ENCODE peak calls at places on chromosomes 13 and 19, in seven cellular contexts. X, Q, I, M, W, H and G are unnamed samples.

GRCh38 chr19:14432817-14433453 is at the start of gene PKN1:
- DNase-seq in I (peak), X (no peak), M (peak), Q (peak), W (no peak), H (peak), G (peak)

GRCh38 chr19:4328243-4328990 is 10.2 kb downstream of the STAP2 start:
- DNase-seq in H (peak), W (peak), I (no peak), X (peak), M (peak), Q (peak), G (peak)

GRCh38 chr19:18017275-18018083 is 9.5 kb downstream of the ARRDC2 start:
- DNase-seq in Q (no peak), H (no peak), W (peak), X (no peak), I (no peak), M (no peak), G (no peak)

GRCh38 chr19:6744381-6745288 is 5.2 kb downstream of the TRIP10 start:
- DNase-seq in Q (peak), X (peak), I (peak), M (peak), H (no peak), W (peak), G (no peak)

GRCh38 chr19:46299004-46299509 is 2.2 kb downstream of the HIF3A start:
- DNase-seq in M (peak), Q (peak), X (peak), H (no peak), I (peak), W (peak), G (no peak)

GRCh38 chr13:27001705-27002104 is 169.9 kb downstream of the USP12 start:
- DNase-seq in Q (peak), X (no peak), W (no peak), I (no peak), M (no peak), H (no peak), G (no peak)

GRCh38 chr13:36553501-36553900 is 120.3 kb upstream of the SERTM1 start:
- DNase-seq in H (no peak), I (no peak), Q (no peak), X (no peak), M (no peak), W (no peak), G (no peak)

GRCh38 chr13:18954254-18954653 is 227.4 kb downstream of the TUBA3C start:
- DNase-seq in M (no peak), H (peak), W (no peak), X (no peak), I (no peak), Q (no peak), G (no peak)

GRCh38 chr19:35736913-35737886 is 5.1 kb downstream of the IGFLR1 start:
- DNase-seq in W (no peak), X (no peak), M (no peak), I (peak), H (peak), Q (peak), G (no peak)

GRCh38 chr19:38266981-38267597 is 2.7 kb downstream of the SPINT2 start:
- DNase-seq in M (peak), Q (no peak), X (peak), I (peak), H (no peak), W (no peak), G (no peak)

GRCh38 chr13:23996456-23996855 is 99.2 kb upstream of the C1QTNF9B start:
- DNase-seq in W (no peak), I (no peak), M (no peak), Q (no peak), X (no peak), H (no peak), G (no peak)

GRCh38 chr13:82681535-82681934 is 1200.7 kb downstream of the SLITRK1 start:
- DNase-seq in Q (no peak), M (no peak), X (no peak), W (no peak), H (no peak), I (no peak), G (no peak)

GRCh38 chr13:31131470-31131961 is 30.2 kb downstream of the HSPH1 start:
- DNase-seq in W (no peak), X (no peak), Q (no peak), H (no peak), I (no peak), M (no peak), G (no peak)

GRCh38 chr13:51907040-51907732 is 45.4 kb downstream of the CCDC70 start:
- DNase-seq in Q (no peak), X (no peak), W (no peak), H (no peak), I (no peak), M (no peak), G (no peak)

GRCh38 chr13:21749410-21749809 is 78.5 kb downstream of the FGF9 start:
- DNase-seq in H (no peak), X (peak), W (no peak), M (peak), Q (no peak), I (no peak), G (no peak)

GRCh38 chr13:25406377-25406776 is 34.6 kb downstream of the ATP8A2 start:
- DNase-seq in Q (no peak), H (no peak), M (no peak), X (no peak), W (no peak), I (no peak), G (no peak)

GRCh38 chr13:105579821-105580707 is 955.4 kb downstream of the EFNB2 start:
- DNase-seq in M (no peak), W (no peak), I (no peak), Q (no peak), X (no peak), H (no peak), G (no peak)

GRCh38 chr19:3852614-3853254 is 16.1 kb downstream of the ZFR2 start:
- DNase-seq in H (no peak), M (peak), W (no peak), Q (peak), I (peak), X (peak), G (no peak)

GRCh38 chr13:111278258-111278657 is 42.2 kb upstream of the TEX29 start:
- DNase-seq in W (no peak), Q (no peak), H (no peak), M (no peak), X (no peak), I (no peak), G (no peak)

GRCh38 chr19:40238775-40239174 is 12.3 kb upstream of the CCNP start:
- DNase-seq in I (no peak), W (no peak), Q (no peak), M (no peak), H (no peak), X (no peak), G (no peak)

GRCh38 chr13:72304121-72304745 is 423.2 kb downstream of the MZT1 start:
- DNase-seq in M (peak), I (no peak), H (no peak), Q (no peak), W (no peak), X (peak), G (no peak)

GRCh38 chr13:50104493-50104892 is 89.2 kb downstream of the KCNRG start:
- DNase-seq in I (no peak), X (peak), Q (no peak), H (no peak), W (no peak), M (no peak), G (no peak)
- TF ChIP-seq CTCF in I (no peak), X (no peak), Q (no peak), H (no peak), W (no peak), M (no peak), G (no peak)

DNA sequence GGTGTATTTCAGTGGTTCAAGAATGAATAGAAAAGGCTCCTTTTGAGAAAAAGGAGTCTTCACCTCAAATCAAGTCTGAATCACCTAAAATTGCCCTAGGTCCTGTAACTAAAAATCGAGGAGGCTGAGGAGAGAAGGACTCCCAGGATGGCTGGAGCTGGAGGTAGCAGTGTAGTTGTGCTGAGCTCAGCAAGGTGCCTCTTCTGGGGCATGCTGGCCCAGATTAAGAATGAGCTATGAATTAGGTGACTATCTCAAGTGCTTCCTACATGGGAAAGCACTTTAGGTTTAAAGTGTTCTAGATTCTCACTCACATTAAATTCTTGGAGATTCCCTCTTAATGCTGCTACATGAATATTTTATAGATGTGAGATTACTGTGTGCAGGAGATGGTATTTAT is 28.8 kb upstream of the KL start:
- DNase-seq in H (no peak), I (no peak), X (no peak), Q (no peak), W (no peak), M (no peak), G (no peak)
- TF ChIP-seq CTCF in H (no peak), I (no peak), X (no peak), Q (no peak), W (no peak), M (no peak), G (no peak)

GRCh38 chr13:98446234-98446621 is 130.7 kb downstream of the STK24 start:
- DNase-seq in X (no peak), I (no peak), H (no peak), M (no peak), W (no peak), Q (no peak), G (peak)

GRCh38 chr13:98449273-98449672 is 127.6 kb downstream of the STK24 start:
- DNase-seq in Q (no peak), X (no peak), I (no peak), H (no peak), M (no peak), W (no peak), G (no peak)

GRCh38 chr13:98447130-98447529 is 129.8 kb downstream of the STK24 start:
- DNase-seq in W (no peak), X (no peak), H (no peak), I (no peak), Q (no peak), M (no peak), G (no peak)

GRCh38 chr13:98448642-98448928 is 128.3 kb downstream of the STK24 start:
- DNase-seq in Q (no peak), X (no peak), H (no peak), M (no peak), W (no peak), I (no peak), G (no peak)

DNA sequence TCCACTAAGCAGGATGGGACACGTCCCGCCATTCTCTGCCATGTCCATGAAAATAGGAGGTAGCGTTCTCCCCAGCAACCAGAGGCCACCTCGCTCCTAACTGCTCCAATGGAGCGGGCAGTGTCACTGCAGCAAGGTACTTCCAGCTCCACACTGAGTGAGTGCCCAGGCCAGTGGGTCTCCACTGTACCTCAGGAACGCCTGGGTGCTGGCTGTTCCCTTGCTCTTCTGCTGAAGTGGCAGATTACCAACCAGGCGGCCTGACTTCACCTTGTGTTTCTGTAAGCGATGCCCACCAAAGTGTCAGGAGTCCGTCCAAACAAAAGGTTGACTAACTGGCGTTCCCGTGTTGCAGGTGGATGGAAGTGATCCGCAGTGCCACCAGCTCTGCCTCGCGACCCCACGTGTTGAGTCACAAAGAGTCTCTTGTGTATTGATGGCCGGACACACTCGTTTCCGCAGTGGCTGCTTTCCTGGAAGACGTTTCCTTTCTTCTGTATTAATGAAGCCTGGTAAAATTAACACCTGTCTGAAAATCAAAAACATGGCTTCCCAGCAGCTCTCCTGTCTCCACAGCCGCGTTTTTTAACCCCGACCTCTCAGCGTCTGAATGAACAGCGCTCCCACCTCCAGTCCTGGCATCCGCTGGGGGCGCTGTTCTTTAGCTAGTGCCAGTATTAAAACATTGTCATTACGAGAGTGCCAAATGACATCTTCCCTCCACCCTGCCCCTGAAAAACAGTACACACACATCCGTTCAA is 128.8 kb downstream of the STK24 start:
- DNase-seq in H (no peak), Q (peak), W (no peak), M (peak), X (no peak), I (no peak), G (no peak)
- TF ChIP-seq CTCF in H (peak), Q (peak), W (peak), M (peak), X (peak), I (no peak), G (no peak)

DNA sequence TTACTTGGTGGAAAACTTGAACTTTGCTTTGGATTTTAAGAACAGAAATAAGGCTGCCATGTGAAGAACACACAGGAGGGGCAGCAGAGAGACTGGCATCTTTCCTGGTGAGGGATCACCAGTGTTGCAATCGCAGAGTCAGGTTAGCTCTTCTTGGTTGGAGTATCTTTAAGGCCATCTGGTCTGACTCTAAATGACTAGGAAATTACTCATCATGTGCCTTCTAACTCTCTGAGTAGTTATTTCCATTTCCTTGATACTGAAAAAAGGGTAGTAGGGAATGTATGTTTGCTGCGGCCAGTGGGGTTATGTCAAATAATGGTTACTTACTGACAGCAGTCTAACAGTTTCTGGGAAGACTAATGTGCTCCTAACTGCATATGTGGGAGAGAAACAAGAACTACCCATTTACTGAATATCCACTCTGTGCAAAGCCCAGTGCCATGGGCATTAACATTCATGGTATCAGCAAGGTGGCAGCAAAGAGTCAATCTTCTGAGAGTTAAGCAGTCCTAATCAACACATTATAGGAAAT is 122.1 kb downstream of the COG6 start:
- DNase-seq in M (peak), H (no peak), I (peak), W (no peak), Q (no peak), X (peak), G (no peak)
- TF ChIP-seq CTCF in M (peak), H (peak), I (no peak), W (no peak), Q (no peak), X (peak), G (no peak)

DNA sequence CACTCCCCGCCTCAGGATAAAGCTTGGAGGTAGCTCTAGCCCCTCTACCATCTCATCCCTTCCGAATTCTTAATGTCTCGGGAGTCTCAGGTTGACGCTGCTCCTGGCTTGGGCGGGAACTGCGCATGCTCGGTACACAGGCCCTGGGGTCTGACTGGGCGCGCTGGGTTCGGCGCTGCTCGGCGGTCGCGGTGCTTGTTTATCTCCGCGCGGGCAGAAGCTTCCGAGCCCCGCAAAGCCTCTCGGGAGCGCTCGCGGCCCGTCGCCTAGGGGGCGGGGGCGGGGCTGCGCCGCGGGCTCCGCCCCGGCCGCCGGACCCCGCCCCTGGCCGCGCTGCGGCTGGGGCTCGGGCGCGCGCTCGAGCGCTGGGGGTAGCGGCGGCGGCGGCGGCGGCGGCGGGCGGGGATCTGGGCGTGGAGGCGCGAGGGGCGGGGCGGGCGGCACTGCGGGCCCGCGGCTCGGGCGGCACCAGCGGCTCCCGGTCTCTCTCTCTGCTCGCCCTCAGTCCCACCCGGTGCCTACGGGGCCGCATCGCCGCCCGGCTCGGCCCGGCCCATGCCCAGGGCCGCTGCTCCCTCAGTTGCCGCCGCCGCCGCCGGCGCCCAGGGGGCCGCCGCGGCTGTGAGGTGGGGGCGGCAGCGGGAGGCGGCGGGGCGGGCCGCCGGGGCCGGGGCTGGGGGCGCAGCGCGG is at the start of gene RAP2A:
- DNase-seq in M (peak), X (peak), H (peak), W (peak), I (peak), Q (peak), G (peak)
- TF ChIP-seq CTCF in M (no peak), X (no peak), H (peak), W (no peak), I (no peak), Q (no peak), G (no peak)

GRCh38 chr19:12944064-12944674 is 1.5 kb upstream of the RAD23A start:
- DNase-seq in M (no peak), H (no peak), I (no peak), Q (no peak), W (no peak), X (no peak), G (no peak)
- TF ChIP-seq CTCF in M (no peak), H (no peak), I (no peak), Q (no peak), W (no peak), X (no peak), G (no peak)

GRCh38 chr13:46350003-46350402 is 37.0 kb downstream of the RUBCNL start:
- DNase-seq in I (no peak), M (no peak), X (no peak), H (no peak), W (peak), Q (no peak), G (no peak)
- TF ChIP-seq CTCF in I (no peak), M (no peak), X (no peak), H (no peak), W (no peak), Q (no peak), G (no peak)

GRCh38 chr19:19663292-19664120 is at the start of gene ATP13A1:
- DNase-seq in X (peak), M (peak), I (peak), Q (peak), W (peak), H (peak), G (peak)
- TF ChIP-seq CTCF in X (no peak), M (peak), I (no peak), Q (peak), W (no peak), H (peak), G (no peak)